ENCODE peak calls at places on chromosomes 16 and 17, in seven cellular contexts. One of them, this sample, is unnamed.

GRCh38 chr17:16328997-16329396 is 24.3 kb downstream of the CENPV start:
- DNase-seq in esophagus muscularis mucosa: no peak
- DNase-seq in stomach: no peak
- DNase-seq in prostate gland: no peak
- DNase-seq in GM12878: no peak
- DNase-seq in spleen: no peak
- DNase-seq in transverse colon: no peak
- DNase-seq in this sample: no peak

GRCh38 chr17:12927001-12927400 is 90.8 kb downstream of the ELAC2 start:
- DNase-seq in esophagus muscularis mucosa: no peak
- DNase-seq in stomach: no peak
- DNase-seq in prostate gland: no peak
- DNase-seq in GM12878: no peak
- DNase-seq in spleen: no peak
- DNase-seq in transverse colon: no peak
- DNase-seq in this sample: no peak

GRCh38 chr16:75555213-75555706 is 792 bp downstream of the TMEM231 start:
- DNase-seq in esophagus muscularis mucosa: no peak
- DNase-seq in stomach: peak
- DNase-seq in prostate gland: peak
- DNase-seq in GM12878: no peak
- DNase-seq in spleen: peak
- DNase-seq in transverse colon: peak
- DNase-seq in this sample: no peak

GRCh38 chr16:65666132-65666869 is 544.4 kb upstream of the CDH11 start:
- DNase-seq in esophagus muscularis mucosa: no peak
- DNase-seq in stomach: no peak
- DNase-seq in prostate gland: peak
- DNase-seq in GM12878: no peak
- DNase-seq in spleen: no peak
- DNase-seq in transverse colon: no peak
- DNase-seq in this sample: no peak

GRCh38 chr17:4759776-4760236 is 11.9 kb upstream of the TM4SF5 start:
- DNase-seq in esophagus muscularis mucosa: no peak
- DNase-seq in stomach: no peak
- DNase-seq in prostate gland: no peak
- DNase-seq in GM12878: no peak
- DNase-seq in spleen: no peak
- DNase-seq in transverse colon: no peak
- DNase-seq in this sample: no peak

GRCh38 chr16:89958068-89958467 is 9.5 kb downstream of the DEF8 start:
- DNase-seq in esophagus muscularis mucosa: no peak
- DNase-seq in stomach: no peak
- DNase-seq in prostate gland: no peak
- DNase-seq in GM12878: no peak
- DNase-seq in spleen: peak
- DNase-seq in transverse colon: no peak
- DNase-seq in this sample: no peak

GRCh38 chr17:9389116-9389515 is 186.5 kb downstream of the STX8 start:
- DNase-seq in esophagus muscularis mucosa: no peak
- DNase-seq in stomach: no peak
- DNase-seq in prostate gland: no peak
- DNase-seq in GM12878: peak
- DNase-seq in spleen: no peak
- DNase-seq in transverse colon: no peak
- DNase-seq in this sample: peak

GRCh38 chr17:77571141-77571540 is 387.4 kb upstream of the TNRC6C start:
- DNase-seq in esophagus muscularis mucosa: no peak
- DNase-seq in stomach: no peak
- DNase-seq in prostate gland: no peak
- DNase-seq in GM12878: no peak
- DNase-seq in spleen: no peak
- DNase-seq in transverse colon: no peak
- DNase-seq in this sample: no peak

GRCh38 chr16:53433930-53434435 is 288 bp upstream of the RBL2 start:
- DNase-seq in esophagus muscularis mucosa: no peak
- DNase-seq in stomach: no peak
- DNase-seq in prostate gland: no peak
- DNase-seq in GM12878: no peak
- DNase-seq in spleen: no peak
- DNase-seq in transverse colon: no peak
- DNase-seq in this sample: no peak

GRCh38 chr16:25198021-25198420 is 18.7 kb upstream of the AQP8 start:
- DNase-seq in esophagus muscularis mucosa: no peak
- DNase-seq in stomach: no peak
- DNase-seq in prostate gland: no peak
- DNase-seq in GM12878: no peak
- DNase-seq in spleen: no peak
- DNase-seq in transverse colon: no peak
- DNase-seq in this sample: no peak

GRCh38 chr17:37088913-37089312 is 140.2 kb downstream of the AATF start:
- DNase-seq in esophagus muscularis mucosa: no peak
- DNase-seq in stomach: no peak
- DNase-seq in prostate gland: no peak
- DNase-seq in GM12878: no peak
- DNase-seq in spleen: no peak
- DNase-seq in transverse colon: no peak
- DNase-seq in this sample: no peak

GRCh38 chr17:80891096-80892018 is 100.3 kb upstream of the CHMP6 start:
- DNase-seq in esophagus muscularis mucosa: no peak
- DNase-seq in stomach: peak
- DNase-seq in prostate gland: no peak
- DNase-seq in GM12878: peak
- DNase-seq in spleen: peak
- DNase-seq in transverse colon: peak
- DNase-seq in this sample: no peak
- TF ChIP-seq POLR2AphosphoS5 in esophagus muscularis mucosa: peak
- TF ChIP-seq POLR2AphosphoS5 in stomach: no peak
- TF ChIP-seq POLR2AphosphoS5 in prostate gland: no peak
- TF ChIP-seq POLR2AphosphoS5 in GM12878: no peak
- TF ChIP-seq POLR2AphosphoS5 in spleen: peak
- TF ChIP-seq POLR2AphosphoS5 in transverse colon: no peak
- TF ChIP-seq POLR2AphosphoS5 in this sample: no peak

GRCh38 chr16:82169861-82170845 is at the start of gene MPHOSPH6:
- DNase-seq in esophagus muscularis mucosa: peak
- DNase-seq in stomach: peak
- DNase-seq in prostate gland: peak
- DNase-seq in GM12878: peak
- DNase-seq in spleen: peak
- DNase-seq in transverse colon: peak
- DNase-seq in this sample: peak
- TF ChIP-seq POLR2AphosphoS5 in esophagus muscularis mucosa: peak
- TF ChIP-seq POLR2AphosphoS5 in stomach: peak
- TF ChIP-seq POLR2AphosphoS5 in prostate gland: peak
- TF ChIP-seq POLR2AphosphoS5 in GM12878: peak
- TF ChIP-seq POLR2AphosphoS5 in spleen: peak
- TF ChIP-seq POLR2AphosphoS5 in transverse colon: peak
- TF ChIP-seq POLR2AphosphoS5 in this sample: peak

GRCh38 chr17:38426441-38426840 is 1.8 kb upstream of the ARHGAP23 start:
- DNase-seq in esophagus muscularis mucosa: no peak
- DNase-seq in stomach: no peak
- DNase-seq in prostate gland: no peak
- DNase-seq in GM12878: no peak
- DNase-seq in spleen: no peak
- DNase-seq in transverse colon: no peak
- DNase-seq in this sample: no peak

GRCh38 chr17:38428643-38429371 is 543 bp downstream of the ARHGAP23 start:
- DNase-seq in esophagus muscularis mucosa: no peak
- DNase-seq in stomach: peak
- DNase-seq in prostate gland: no peak
- DNase-seq in GM12878: no peak
- DNase-seq in spleen: peak
- DNase-seq in transverse colon: peak
- DNase-seq in this sample: no peak

GRCh38 chr17:38425744-38426143 is 2.5 kb upstream of the ARHGAP23 start:
- DNase-seq in esophagus muscularis mucosa: no peak
- DNase-seq in stomach: no peak
- DNase-seq in prostate gland: no peak
- DNase-seq in GM12878: no peak
- DNase-seq in spleen: no peak
- DNase-seq in transverse colon: no peak
- DNase-seq in this sample: no peak

GRCh38 chr17:38428150-38428642 is at the start of gene ARHGAP23:
- DNase-seq in esophagus muscularis mucosa: no peak
- DNase-seq in stomach: peak
- DNase-seq in prostate gland: peak
- DNase-seq in GM12878: no peak
- DNase-seq in spleen: peak
- DNase-seq in transverse colon: peak
- DNase-seq in this sample: no peak

DNA sequence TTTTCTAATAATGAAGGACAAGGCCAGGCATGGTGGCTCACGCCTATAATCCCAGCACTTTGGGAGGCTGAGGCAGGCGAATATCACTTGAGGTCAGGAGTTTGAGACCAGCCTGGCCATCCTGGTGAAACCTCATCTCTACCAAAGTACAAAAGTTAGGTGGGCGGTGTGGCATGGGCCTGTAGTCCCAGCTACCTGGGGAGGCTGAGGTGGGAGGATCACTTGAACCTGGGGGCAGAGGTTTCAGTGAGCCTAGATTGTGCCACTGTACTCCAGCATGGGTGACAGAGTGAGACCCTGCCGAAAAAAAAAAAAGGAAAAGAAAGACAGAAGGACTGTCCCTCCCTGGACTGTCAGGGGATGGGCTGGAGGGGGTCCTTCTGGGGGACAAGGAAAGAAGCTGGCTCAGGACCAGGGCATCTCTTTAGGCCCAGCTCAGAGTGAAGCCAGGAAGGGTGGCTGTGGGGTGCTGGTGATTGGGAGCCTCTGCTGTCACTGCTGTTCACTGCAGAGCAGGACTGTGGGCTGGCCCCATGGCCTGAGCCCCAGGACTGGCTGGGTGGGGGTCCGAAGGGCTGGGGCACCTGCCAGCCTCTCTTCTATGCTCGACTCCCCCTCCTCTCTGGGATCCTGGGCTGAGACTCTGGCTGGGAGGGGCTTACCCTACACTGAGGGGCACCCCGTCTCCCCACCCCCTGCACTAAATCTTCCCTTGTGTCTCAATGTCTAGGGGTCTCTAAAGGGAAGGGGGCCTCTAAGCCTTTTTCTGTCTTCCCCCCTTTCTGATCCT is 909 bp upstream of the ARHGAP23 start:
- DNase-seq in esophagus muscularis mucosa: no peak
- DNase-seq in stomach: no peak
- DNase-seq in prostate gland: no peak
- DNase-seq in GM12878: no peak
- DNase-seq in spleen: no peak
- DNase-seq in transverse colon: no peak
- DNase-seq in this sample: no peak
- TF ChIP-seq POLR2AphosphoS5 in esophagus muscularis mucosa: no peak
- TF ChIP-seq POLR2AphosphoS5 in stomach: no peak
- TF ChIP-seq POLR2AphosphoS5 in prostate gland: no peak
- TF ChIP-seq POLR2AphosphoS5 in GM12878: no peak
- TF ChIP-seq POLR2AphosphoS5 in spleen: no peak
- TF ChIP-seq POLR2AphosphoS5 in transverse colon: no peak
- TF ChIP-seq POLR2AphosphoS5 in this sample: no peak

DNA sequence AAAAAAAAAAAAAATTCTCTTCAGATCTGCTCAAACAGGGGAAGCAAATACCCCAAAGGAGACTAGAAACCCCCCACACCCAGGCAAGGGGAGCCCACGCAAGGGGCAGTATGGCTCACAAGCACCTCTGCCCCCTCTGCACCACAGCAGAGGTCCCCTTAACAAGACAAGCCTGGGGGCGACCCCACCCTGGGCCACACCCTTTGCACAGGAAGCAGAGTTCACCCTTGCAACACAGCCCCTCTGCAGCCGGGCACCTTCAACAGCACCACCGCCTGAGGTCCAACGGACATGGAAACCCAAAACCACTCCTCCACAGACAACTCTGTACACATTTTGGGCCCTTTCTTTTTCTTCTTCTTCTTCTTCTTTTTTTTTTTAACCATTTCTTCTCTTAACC is 12.8 kb downstream of the AXIN1 start:
- DNase-seq in esophagus muscularis mucosa: no peak
- DNase-seq in stomach: no peak
- DNase-seq in prostate gland: no peak
- DNase-seq in GM12878: no peak
- DNase-seq in spleen: peak
- DNase-seq in transverse colon: peak
- DNase-seq in this sample: no peak
- TF ChIP-seq POLR2AphosphoS5 in esophagus muscularis mucosa: no peak
- TF ChIP-seq POLR2AphosphoS5 in stomach: no peak
- TF ChIP-seq POLR2AphosphoS5 in prostate gland: no peak
- TF ChIP-seq POLR2AphosphoS5 in GM12878: no peak
- TF ChIP-seq POLR2AphosphoS5 in spleen: no peak
- TF ChIP-seq POLR2AphosphoS5 in transverse colon: no peak
- TF ChIP-seq POLR2AphosphoS5 in this sample: no peak

GRCh38 chr17:83032781-83033180 is 46.6 kb upstream of the METRNL start:
- DNase-seq in esophagus muscularis mucosa: no peak
- DNase-seq in stomach: peak
- DNase-seq in prostate gland: no peak
- DNase-seq in GM12878: no peak
- DNase-seq in spleen: peak
- DNase-seq in transverse colon: no peak
- DNase-seq in this sample: no peak
- TF ChIP-seq POLR2AphosphoS5 in esophagus muscularis mucosa: no peak
- TF ChIP-seq POLR2AphosphoS5 in stomach: no peak
- TF ChIP-seq POLR2AphosphoS5 in prostate gland: no peak
- TF ChIP-seq POLR2AphosphoS5 in GM12878: no peak
- TF ChIP-seq POLR2AphosphoS5 in spleen: no peak
- TF ChIP-seq POLR2AphosphoS5 in transverse colon: no peak
- TF ChIP-seq POLR2AphosphoS5 in this sample: no peak